ENCODE peak calls at places on chromosomes 4 and X, in nine cellular contexts. M is left ventricle myocardium superior, A is B cell, G is endothelial cell, R is dorsolateral prefrontal cortex, Q is substantia nigra, H is HepG2, B is NAMALWA, E is iris pigment epithelial cell. S is an unnamed sample.

GRCh38 chr4:185011408-185011807 is 6.9 kb upstream of the HELT start:
- DNase-seq in M (no peak), A (no peak), G (peak; percentile 79), R (no peak), Q (no peak), H (peak; percentile 14), B (peak; percentile 48), E (peak; percentile 24), S (no peak)

GRCh38 chr4:52107745-52108144 is 56.6 kb downstream of the SPATA18 start:
- DNase-seq in M (no peak), A (no peak), G (no peak), R (no peak), Q (no peak), H (no peak), B (peak; percentile 24), E (no peak), S (no peak)

GRCh38 chr4:52665592-52665991 is 6.5 kb upstream of the USP46 start:
- DNase-seq in M (no peak), A (peak; percentile 26), G (no peak), R (no peak), Q (no peak), H (peak; percentile 43), B (peak; percentile 42), E (peak; percentile 20), S (peak; percentile 14)

GRCh38 chrX:87924619-87925018 is 407.0 kb downstream of the KLHL4 start:
- DNase-seq in M (no peak), A (no peak), G (no peak), R (no peak), Q (no peak), H (no peak), B (no peak), E (no peak), S (no peak)

GRCh38 chr4:108889696-108890475 is 127.0 kb upstream of the ETNPPL start:
- DNase-seq in M (no peak), A (no peak), G (no peak), R (no peak), Q (no peak), H (no peak), B (no peak), E (no peak), S (no peak)

GRCh38 chrX:45351478-45351877 is 150.8 kb upstream of the DIPK2B start:
- DNase-seq in M (no peak), A (no peak), G (no peak), R (no peak), Q (no peak), H (no peak), B (no peak), E (peak; percentile 69), S (no peak)

GRCh38 chrX:13223868-13224555 is 95.8 kb downstream of the ATXN3L start:
- DNase-seq in M (no peak), A (no peak), G (no peak), R (no peak), Q (no peak), H (peak; percentile 39), B (no peak), E (peak; percentile 93), S (no peak)

GRCh38 chr4:174522183-174523002 is at the start of gene HPGD:
- DNase-seq in M (peak; percentile 61), A (peak; percentile 41), G (peak; percentile 54), R (peak; percentile 47), Q (peak; percentile 11), H (no peak), B (peak; percentile 67), E (peak; percentile 8), S (peak; percentile 56)